ENCODE peak calls at places on chromosomes 16 and 17, in eight cellular contexts. One of them, this sample, is unnamed.

GRCh38 chr17:77840156-77840555 is 118.3 kb upstream of the TNRC6C start:
- DNase-seq in GM12878: no peak
- DNase-seq in H1: no peak
- DNase-seq in HCT116: no peak
- DNase-seq in GM23338: no peak
- DNase-seq in HepG2: no peak
- DNase-seq in endothelial cell of umbilical vein: peak
- DNase-seq in K562: peak
- DNase-seq in this sample: no peak

GRCh38 chr17:34716291-34716690 is 136.9 kb downstream of the TMEM132E start:
- DNase-seq in GM12878: no peak
- DNase-seq in H1: no peak
- DNase-seq in HCT116: no peak
- DNase-seq in GM23338: no peak
- DNase-seq in HepG2: no peak
- DNase-seq in endothelial cell of umbilical vein: no peak
- DNase-seq in K562: no peak
- DNase-seq in this sample: no peak

GRCh38 chr17:28252436-28252835 is 66.6 kb upstream of the TMEM97 start:
- DNase-seq in GM12878: no peak
- DNase-seq in H1: no peak
- DNase-seq in HCT116: no peak
- DNase-seq in GM23338: no peak
- DNase-seq in HepG2: no peak
- DNase-seq in endothelial cell of umbilical vein: no peak
- DNase-seq in K562: no peak
- DNase-seq in this sample: no peak

GRCh38 chr16:70661918-70662641 is 15.7 kb downstream of the IL34 start:
- DNase-seq in GM12878: no peak
- DNase-seq in H1: no peak
- DNase-seq in HCT116: no peak
- DNase-seq in GM23338: no peak
- DNase-seq in HepG2: no peak
- DNase-seq in endothelial cell of umbilical vein: no peak
- DNase-seq in K562: no peak
- DNase-seq in this sample: no peak

GRCh38 chr17:77141846-77142449 is 1.2 kb downstream of the SEC14L1 start:
- DNase-seq in GM12878: no peak
- DNase-seq in H1: no peak
- DNase-seq in HCT116: no peak
- DNase-seq in GM23338: no peak
- DNase-seq in HepG2: no peak
- DNase-seq in endothelial cell of umbilical vein: no peak
- DNase-seq in K562: no peak
- DNase-seq in this sample: no peak

GRCh38 chr16:31333686-31334649 is 21.0 kb upstream of the ITGAX start:
- DNase-seq in GM12878: no peak
- DNase-seq in H1: no peak
- DNase-seq in HCT116: peak
- DNase-seq in GM23338: peak
- DNase-seq in HepG2: peak
- DNase-seq in endothelial cell of umbilical vein: no peak
- DNase-seq in K562: peak
- DNase-seq in this sample: peak

GRCh38 chr16:56115817-56116576 is 75.3 kb upstream of the GNAO1 start:
- DNase-seq in GM12878: no peak
- DNase-seq in H1: no peak
- DNase-seq in HCT116: no peak
- DNase-seq in GM23338: peak
- DNase-seq in HepG2: no peak
- DNase-seq in endothelial cell of umbilical vein: no peak
- DNase-seq in K562: no peak
- DNase-seq in this sample: no peak

GRCh38 chr16:27281285-27281684 is 12.7 kb upstream of the NSMCE1 start:
- DNase-seq in GM12878: no peak
- DNase-seq in H1: no peak
- DNase-seq in HCT116: no peak
- DNase-seq in GM23338: peak
- DNase-seq in HepG2: no peak
- DNase-seq in endothelial cell of umbilical vein: no peak
- DNase-seq in K562: no peak
- DNase-seq in this sample: no peak

GRCh38 chr17:47265983-47266541 is 12.4 kb downstream of the ITGB3 start:
- DNase-seq in GM12878: no peak
- DNase-seq in H1: no peak
- DNase-seq in HCT116: no peak
- DNase-seq in GM23338: no peak
- DNase-seq in HepG2: peak
- DNase-seq in endothelial cell of umbilical vein: peak
- DNase-seq in K562: peak
- DNase-seq in this sample: no peak

GRCh38 chr17:75486151-75486550 is 29.2 kb downstream of the CASKIN2 start:
- DNase-seq in GM12878: no peak
- DNase-seq in H1: no peak
- DNase-seq in HCT116: no peak
- DNase-seq in GM23338: no peak
- DNase-seq in HepG2: no peak
- DNase-seq in endothelial cell of umbilical vein: no peak
- DNase-seq in K562: no peak
- DNase-seq in this sample: no peak

GRCh38 chr16:28291651-28292626 is at the start of gene SBK1:
- DNase-seq in GM12878: peak
- DNase-seq in H1: peak
- DNase-seq in HCT116: peak
- DNase-seq in GM23338: peak
- DNase-seq in HepG2: peak
- DNase-seq in endothelial cell of umbilical vein: peak
- DNase-seq in K562: peak
- DNase-seq in this sample: peak

GRCh38 chr16:82061861-82062525 is 26.9 kb downstream of the HSD17B2 start:
- DNase-seq in GM12878: no peak
- DNase-seq in H1: no peak
- DNase-seq in HCT116: peak
- DNase-seq in GM23338: peak
- DNase-seq in HepG2: no peak
- DNase-seq in endothelial cell of umbilical vein: peak
- DNase-seq in K562: peak
- DNase-seq in this sample: no peak

GRCh38 chr16:71459510-71459909 is 2.5 kb downstream of the ZNF23 start:
- DNase-seq in GM12878: no peak
- DNase-seq in H1: no peak
- DNase-seq in HCT116: no peak
- DNase-seq in GM23338: no peak
- DNase-seq in HepG2: no peak
- DNase-seq in endothelial cell of umbilical vein: no peak
- DNase-seq in K562: no peak
- DNase-seq in this sample: no peak

GRCh38 chr16:25563700-25564099 is 128.1 kb upstream of the HS3ST4 start:
- DNase-seq in GM12878: no peak
- DNase-seq in H1: no peak
- DNase-seq in HCT116: no peak
- DNase-seq in GM23338: no peak
- DNase-seq in HepG2: no peak
- DNase-seq in endothelial cell of umbilical vein: no peak
- DNase-seq in K562: no peak
- DNase-seq in this sample: no peak

GRCh38 chr17:78899361-78900260 is 3.4 kb downstream of the CEP295NL start:
- DNase-seq in GM12878: no peak
- DNase-seq in H1: peak
- DNase-seq in HCT116: no peak
- DNase-seq in GM23338: peak
- DNase-seq in HepG2: no peak
- DNase-seq in endothelial cell of umbilical vein: no peak
- DNase-seq in K562: no peak
- DNase-seq in this sample: no peak

GRCh38 chr16:51151435-51151950 is 423 bp upstream of the SALL1 start:
- DNase-seq in GM12878: no peak
- DNase-seq in H1: peak
- DNase-seq in HCT116: no peak
- DNase-seq in GM23338: peak
- DNase-seq in HepG2: peak
- DNase-seq in endothelial cell of umbilical vein: no peak
- DNase-seq in K562: no peak
- DNase-seq in this sample: no peak

GRCh38 chr17:16419929-16420271 is 4.5 kb downstream of the TRPV2 start:
- DNase-seq in GM12878: no peak
- DNase-seq in H1: no peak
- DNase-seq in HCT116: no peak
- DNase-seq in GM23338: no peak
- DNase-seq in HepG2: no peak
- DNase-seq in endothelial cell of umbilical vein: no peak
- DNase-seq in K562: peak
- DNase-seq in this sample: no peak

GRCh38 chr17:34917381-34917780 is 43.9 kb downstream of the CCT6B start:
- DNase-seq in GM12878: no peak
- DNase-seq in H1: no peak
- DNase-seq in HCT116: no peak
- DNase-seq in GM23338: no peak
- DNase-seq in HepG2: no peak
- DNase-seq in endothelial cell of umbilical vein: no peak
- DNase-seq in K562: no peak
- DNase-seq in this sample: no peak

GRCh38 chr17:47423406-47424295 is 99.9 kb downstream of the EFCAB13 start:
- DNase-seq in GM12878: no peak
- DNase-seq in H1: peak
- DNase-seq in HCT116: no peak
- DNase-seq in GM23338: peak
- DNase-seq in HepG2: no peak
- DNase-seq in endothelial cell of umbilical vein: peak
- DNase-seq in K562: no peak
- DNase-seq in this sample: no peak

GRCh38 chr16:1181715-1182671 is 29.1 kb downstream of the CACNA1H start:
- DNase-seq in GM12878: no peak
- DNase-seq in H1: no peak
- DNase-seq in HCT116: no peak
- DNase-seq in GM23338: no peak
- DNase-seq in HepG2: peak
- DNase-seq in endothelial cell of umbilical vein: peak
- DNase-seq in K562: no peak
- DNase-seq in this sample: no peak

GRCh38 chr16:65414284-65414984 is 292.6 kb upstream of the CDH11 start:
- DNase-seq in GM12878: no peak
- DNase-seq in H1: no peak
- DNase-seq in HCT116: no peak
- DNase-seq in GM23338: no peak
- DNase-seq in HepG2: no peak
- DNase-seq in endothelial cell of umbilical vein: peak
- DNase-seq in K562: no peak
- DNase-seq in this sample: no peak

GRCh38 chr16:47064775-47065174 is 79.0 kb downstream of the NETO2 start:
- DNase-seq in GM12878: no peak
- DNase-seq in H1: no peak
- DNase-seq in HCT116: no peak
- DNase-seq in GM23338: peak
- DNase-seq in HepG2: no peak
- DNase-seq in endothelial cell of umbilical vein: no peak
- DNase-seq in K562: no peak
- DNase-seq in this sample: no peak

DNA sequence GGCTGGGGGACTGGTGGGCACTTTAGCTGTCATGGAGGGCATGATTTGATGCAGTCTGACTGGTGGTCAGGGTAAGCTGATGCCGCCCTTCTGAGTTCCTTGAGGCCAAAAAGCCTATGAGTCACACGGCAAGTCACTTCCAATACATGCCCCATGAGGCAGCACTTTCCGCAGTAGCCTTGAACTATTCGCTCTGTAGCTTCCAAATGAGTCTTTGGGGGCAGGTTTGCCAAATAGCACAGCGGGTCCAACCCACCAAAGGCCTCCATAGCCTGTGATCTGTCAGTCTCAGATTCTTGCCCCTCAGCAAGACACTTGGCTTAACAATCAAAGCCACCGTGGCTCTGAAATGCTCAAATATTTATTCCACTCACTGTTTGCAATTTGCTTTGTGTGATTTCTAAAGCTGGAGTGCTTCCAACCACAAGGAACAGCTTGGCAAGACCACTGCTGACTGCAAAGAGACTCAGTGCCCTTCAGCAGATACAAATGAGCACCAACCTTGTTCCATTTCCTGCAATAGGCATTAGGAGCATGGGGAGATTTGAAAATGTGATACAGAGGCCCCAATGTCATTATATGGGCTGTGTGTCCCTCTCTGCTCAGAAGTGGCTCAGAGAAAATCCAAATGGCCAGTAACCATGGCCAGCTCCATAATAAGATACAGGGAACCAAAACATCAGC is 45.4 kb downstream of the CLEC19A start:
- DNase-seq in GM12878: no peak
- DNase-seq in H1: no peak
- DNase-seq in HCT116: peak
- DNase-seq in GM23338: peak
- DNase-seq in HepG2: peak
- DNase-seq in endothelial cell of umbilical vein: no peak
- DNase-seq in K562: peak
- DNase-seq in this sample: no peak
- TF ChIP-seq POLR2AphosphoS5 in GM12878: no peak
- TF ChIP-seq POLR2AphosphoS5 in H1: no peak
- TF ChIP-seq POLR2AphosphoS5 in HCT116: peak
- TF ChIP-seq POLR2AphosphoS5 in GM23338: no peak
- TF ChIP-seq POLR2AphosphoS5 in HepG2: no peak
- TF ChIP-seq POLR2AphosphoS5 in endothelial cell of umbilical vein: no peak
- TF ChIP-seq POLR2AphosphoS5 in K562: no peak
- TF ChIP-seq POLR2AphosphoS5 in this sample: no peak

GRCh38 chr17:57044976-57045867 is 39.8 kb upstream of the AKAP1 start:
- DNase-seq in GM12878: no peak
- DNase-seq in H1: no peak
- DNase-seq in HCT116: no peak
- DNase-seq in GM23338: no peak
- DNase-seq in HepG2: no peak
- DNase-seq in endothelial cell of umbilical vein: no peak
- DNase-seq in K562: no peak
- DNase-seq in this sample: no peak
- TF ChIP-seq EZH2 in GM12878: no peak
- TF ChIP-seq EZH2 in H1: no peak
- TF ChIP-seq EZH2 in HCT116: no peak
- TF ChIP-seq EZH2 in GM23338: no peak
- TF ChIP-seq EZH2 in HepG2: no peak
- TF ChIP-seq EZH2 in endothelial cell of umbilical vein: peak
- TF ChIP-seq EZH2 in K562: no peak
- TF ChIP-seq EZH2 in this sample: no peak

DNA sequence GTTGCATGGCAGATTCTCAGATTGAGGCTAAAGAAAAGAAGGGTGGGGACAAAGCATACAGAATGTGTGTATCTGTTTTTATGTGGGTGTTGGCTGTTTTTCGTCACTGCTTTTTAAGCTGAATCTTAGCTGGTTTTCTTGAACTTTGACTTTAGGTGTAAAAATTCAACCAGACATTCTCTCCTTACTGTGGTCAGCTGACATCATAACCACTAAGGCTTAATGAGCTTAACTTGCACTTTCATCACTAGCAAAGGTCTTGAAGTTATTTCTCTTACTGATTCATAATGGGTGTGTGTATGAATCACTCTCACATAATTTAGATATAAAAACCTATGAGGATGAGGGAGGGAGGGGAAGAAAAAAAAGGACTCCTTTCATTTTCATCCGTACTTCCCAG is 4.0 kb upstream of the CDC6 start:
- DNase-seq in GM12878: no peak
- DNase-seq in H1: no peak
- DNase-seq in HCT116: peak
- DNase-seq in GM23338: no peak
- DNase-seq in HepG2: no peak
- DNase-seq in endothelial cell of umbilical vein: peak
- DNase-seq in K562: no peak
- DNase-seq in this sample: no peak
- TF ChIP-seq POLR2AphosphoS5 in GM12878: no peak
- TF ChIP-seq POLR2AphosphoS5 in H1: no peak
- TF ChIP-seq POLR2AphosphoS5 in HCT116: no peak
- TF ChIP-seq POLR2AphosphoS5 in GM23338: no peak
- TF ChIP-seq POLR2AphosphoS5 in HepG2: no peak
- TF ChIP-seq POLR2AphosphoS5 in endothelial cell of umbilical vein: no peak
- TF ChIP-seq POLR2AphosphoS5 in K562: no peak
- TF ChIP-seq POLR2AphosphoS5 in this sample: no peak

GRCh38 chr16:57883953-57884654 is 81.8 kb upstream of the KIFC3 start:
- DNase-seq in GM12878: no peak
- DNase-seq in H1: peak
- DNase-seq in HCT116: no peak
- DNase-seq in GM23338: peak
- DNase-seq in HepG2: no peak
- DNase-seq in endothelial cell of umbilical vein: no peak
- DNase-seq in K562: no peak
- DNase-seq in this sample: no peak
- TF ChIP-seq EZH2 in GM12878: no peak
- TF ChIP-seq EZH2 in H1: no peak
- TF ChIP-seq EZH2 in HCT116: no peak
- TF ChIP-seq EZH2 in GM23338: no peak
- TF ChIP-seq EZH2 in HepG2: no peak
- TF ChIP-seq EZH2 in endothelial cell of umbilical vein: peak
- TF ChIP-seq EZH2 in K562: no peak
- TF ChIP-seq EZH2 in this sample: no peak